ENCODE peak calls at places on chromosomes 11 and 22, in six cellular contexts. Q is H9, M is A549, J is tibial nerve, U is upper lobe of right lung, T is body of pancreas. R is an unnamed sample.

GRCh38 chr22:29804985-29805384 is 33.1 kb downstream of the ASCC2 start:
- DNase-seq in Q (no peak), M (no peak), J (no peak), U (no peak), T (no peak), R (no peak)

GRCh38 chr11:104609297-104609696 is 289.0 kb downstream of the CASP12 start:
- DNase-seq in Q (peak), M (peak), J (no peak), U (no peak), T (peak), R (no peak)

GRCh38 chr22:38868886-38869381 is 3.1 kb downstream of the CBX6 start:
- DNase-seq in Q (peak), M (peak), J (peak), U (peak), T (peak), R (no peak)

GRCh38 chr11:111357150-111358037 is 21.7 kb downstream of the POU2AF1 start:
- DNase-seq in Q (no peak), M (no peak), J (no peak), U (no peak), T (no peak), R (no peak)

GRCh38 chr11:117885777-117886176 is 9.3 kb upstream of the FXYD6 start:
- DNase-seq in Q (no peak), M (no peak), J (no peak), U (no peak), T (peak), R (no peak)

GRCh38 chr22:38097557-38098409 is 12.7 kb downstream of the BAIAP2L2 start:
- DNase-seq in Q (peak), M (no peak), J (no peak), U (no peak), T (no peak), R (no peak)

GRCh38 chr11:126194121-126194543 is 17.3 kb downstream of the RPUSD4 start:
- DNase-seq in Q (no peak), M (peak), J (peak), U (no peak), T (peak), R (peak)

GRCh38 chr22:23233746-23234408 is 53.6 kb downstream of the BCR start:
- DNase-seq in Q (no peak), M (no peak), J (no peak), U (no peak), T (no peak), R (no peak)

GRCh38 chr22:19174106-19175025 is 4.2 kb downstream of the SLC25A1 start:
- DNase-seq in Q (peak), M (no peak), J (no peak), U (no peak), T (peak), R (no peak)

GRCh38 chr11:62064221-62064620 is 59.6 kb upstream of the INCENP start:
- DNase-seq in Q (no peak), M (no peak), J (no peak), U (no peak), T (no peak), R (no peak)

GRCh38 chr11:95132956-95133355 is 43.3 kb downstream of the ENDOD1 start:
- DNase-seq in Q (no peak), M (no peak), J (no peak), U (no peak), T (no peak), R (no peak)

GRCh38 chr11:117874910-117875396 is 1.5 kb downstream of the FXYD6 start:
- DNase-seq in Q (no peak), M (no peak), J (no peak), U (no peak), T (no peak), R (no peak)

GRCh38 chr11:71448257-71449161 is at the start of gene DHCR7:
- DNase-seq in Q (peak), M (peak), J (peak), U (peak), T (peak), R (peak)
- TF ChIP-seq CTCF in Q (no peak), M (no peak), J (peak), U (no peak), T (no peak), R (no peak)

DNA sequence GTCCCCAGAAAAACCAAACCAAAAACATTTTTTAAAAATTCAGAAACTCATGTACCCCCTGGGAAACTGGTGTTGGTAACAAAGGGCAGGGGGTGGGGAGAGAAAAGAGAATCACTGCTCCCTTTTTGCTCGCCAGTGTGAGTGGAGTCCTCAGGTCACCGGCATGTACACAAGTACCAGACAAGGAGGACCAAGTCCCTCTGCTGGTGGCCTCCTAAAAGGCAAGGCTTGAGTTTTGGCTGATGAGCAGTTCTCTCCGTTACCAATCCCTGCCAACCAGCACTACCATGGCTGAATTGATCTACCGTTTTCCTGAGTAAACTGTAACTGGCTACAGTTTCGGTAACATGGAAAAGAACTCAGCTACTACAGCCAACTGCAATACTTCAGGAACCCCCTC is 22.0 kb downstream of the APOL5 start:
- DNase-seq in Q (no peak), M (peak), J (peak), U (no peak), T (no peak), R (no peak)
- TF ChIP-seq CTCF in Q (peak), M (peak), J (no peak), U (no peak), T (no peak), R (no peak)

GRCh38 chr11:5891216-5891800 is 1.7 kb upstream of the OR52E5 start:
- DNase-seq in Q (no peak), M (peak), J (no peak), U (no peak), T (no peak), R (no peak)
- TF ChIP-seq CTCF in Q (peak), M (peak), J (no peak), U (peak), T (peak), R (peak)

DNA sequence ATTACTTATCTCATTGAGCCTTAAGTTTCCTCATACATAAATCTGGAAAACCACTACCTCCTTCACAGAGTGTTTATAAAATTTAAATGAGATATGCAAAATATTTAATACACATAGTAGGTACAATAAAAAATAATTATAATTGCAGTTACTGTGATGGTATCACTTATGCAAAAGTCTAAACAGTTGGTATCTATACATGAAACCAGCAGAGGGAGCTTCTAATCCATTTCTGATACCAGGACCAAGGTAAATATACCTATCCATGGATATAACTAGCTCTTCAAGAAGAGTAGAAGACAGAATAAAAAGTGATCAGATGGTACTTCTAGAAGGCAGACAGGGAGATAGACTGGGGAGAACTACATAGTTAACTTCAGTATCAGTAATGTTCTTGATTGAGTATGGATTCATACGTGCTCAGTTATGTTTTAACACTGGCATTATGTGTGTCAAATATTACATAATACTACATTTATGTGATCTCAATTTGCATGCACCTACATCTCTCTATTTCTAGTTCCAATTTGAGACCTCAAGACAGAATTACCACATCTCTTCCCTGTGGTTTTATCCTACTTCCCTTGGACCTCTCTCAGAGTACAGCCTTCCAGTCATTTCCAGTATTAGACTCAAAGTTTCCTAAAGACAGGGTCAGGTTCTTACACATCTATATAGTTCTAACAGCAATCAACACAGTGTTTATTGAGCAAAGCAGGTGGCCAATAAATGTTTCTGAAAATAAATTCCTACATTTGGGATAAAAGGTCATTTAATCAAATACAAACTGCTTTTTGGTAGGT is 13.7 kb upstream of the TSG101 start:
- DNase-seq in Q (no peak), M (peak), J (no peak), U (no peak), T (no peak), R (no peak)
- TF ChIP-seq CTCF in Q (peak), M (peak), J (no peak), U (peak), T (peak), R (peak)

GRCh38 chr22:47168900-47169800 is 406.7 kb downstream of the TBC1D22A start:
- DNase-seq in Q (peak), M (peak), J (no peak), U (peak), T (peak), R (no peak)
- TF ChIP-seq CTCF in Q (peak), M (no peak), J (no peak), U (peak), T (no peak), R (no peak)

GRCh38 chr11:19929655-19930054 is 217.0 kb downstream of the NAV2 start:
- DNase-seq in Q (no peak), M (no peak), J (no peak), U (no peak), T (no peak), R (no peak)
- TF ChIP-seq CTCF in Q (no peak), M (no peak), J (no peak), U (no peak), T (no peak), R (no peak)